ENCODE peak calls at places on chromosomes 4 and X, in four cellular contexts. One of them, this sample, is unnamed.

GRCh38 chrX:101617211-101618191 is at the start of gene ARMCX6:
- DNase-seq in Caco-2: peak
- DNase-seq in BJ: no peak
- DNase-seq in brain microvascular endothelial cell: peak
- DNase-seq in this sample: peak

GRCh38 chr4:3047464-3048286 is 26.7 kb downstream of the HTT-AS start:
- DNase-seq in Caco-2: peak
- DNase-seq in BJ: no peak
- DNase-seq in brain microvascular endothelial cell: peak
- DNase-seq in this sample: no peak

GRCh38 chrX:152878976-152879755 is 18.7 kb upstream of the ZNF185 start:
- DNase-seq in Caco-2: no peak
- DNase-seq in BJ: no peak
- DNase-seq in brain microvascular endothelial cell: no peak
- DNase-seq in this sample: no peak

GRCh38 chr4:137956256-137956655 is 285.9 kb downstream of the SLC7A11 start:
- DNase-seq in Caco-2: no peak
- DNase-seq in BJ: no peak
- DNase-seq in brain microvascular endothelial cell: no peak
- DNase-seq in this sample: no peak

GRCh38 chrX:154751121-154751668 is 318 bp upstream of the GAB3 start:
- DNase-seq in Caco-2: no peak
- DNase-seq in BJ: no peak
- DNase-seq in brain microvascular endothelial cell: no peak
- DNase-seq in this sample: no peak

GRCh38 chr4:110681381-110681780 is 58.5 kb upstream of the PITX2 start:
- DNase-seq in Caco-2: no peak
- DNase-seq in BJ: no peak
- DNase-seq in brain microvascular endothelial cell: no peak
- DNase-seq in this sample: no peak

GRCh38 chr4:8403173-8403753 is 37.3 kb downstream of the ACOX3 start:
- DNase-seq in Caco-2: peak
- DNase-seq in BJ: no peak
- DNase-seq in brain microvascular endothelial cell: peak
- DNase-seq in this sample: peak

GRCh38 chr4:149531861-149532260 is 283.8 kb downstream of the IQCM start:
- DNase-seq in Caco-2: no peak
- DNase-seq in BJ: no peak
- DNase-seq in brain microvascular endothelial cell: peak
- DNase-seq in this sample: no peak

GRCh38 chr4:26719954-26720552 is 136.2 kb downstream of the TBC1D19 start:
- DNase-seq in Caco-2: no peak
- DNase-seq in BJ: no peak
- DNase-seq in brain microvascular endothelial cell: no peak
- DNase-seq in this sample: no peak

GRCh38 chr4:15410750-15411149 is 17.1 kb upstream of the C1QTNF7 start:
- DNase-seq in Caco-2: no peak
- DNase-seq in BJ: no peak
- DNase-seq in brain microvascular endothelial cell: no peak
- DNase-seq in this sample: no peak

GRCh38 chr4:113961322-113961698 is 18.1 kb downstream of the ARSJ start:
- DNase-seq in Caco-2: no peak
- DNase-seq in BJ: no peak
- DNase-seq in brain microvascular endothelial cell: peak
- DNase-seq in this sample: peak

DNA sequence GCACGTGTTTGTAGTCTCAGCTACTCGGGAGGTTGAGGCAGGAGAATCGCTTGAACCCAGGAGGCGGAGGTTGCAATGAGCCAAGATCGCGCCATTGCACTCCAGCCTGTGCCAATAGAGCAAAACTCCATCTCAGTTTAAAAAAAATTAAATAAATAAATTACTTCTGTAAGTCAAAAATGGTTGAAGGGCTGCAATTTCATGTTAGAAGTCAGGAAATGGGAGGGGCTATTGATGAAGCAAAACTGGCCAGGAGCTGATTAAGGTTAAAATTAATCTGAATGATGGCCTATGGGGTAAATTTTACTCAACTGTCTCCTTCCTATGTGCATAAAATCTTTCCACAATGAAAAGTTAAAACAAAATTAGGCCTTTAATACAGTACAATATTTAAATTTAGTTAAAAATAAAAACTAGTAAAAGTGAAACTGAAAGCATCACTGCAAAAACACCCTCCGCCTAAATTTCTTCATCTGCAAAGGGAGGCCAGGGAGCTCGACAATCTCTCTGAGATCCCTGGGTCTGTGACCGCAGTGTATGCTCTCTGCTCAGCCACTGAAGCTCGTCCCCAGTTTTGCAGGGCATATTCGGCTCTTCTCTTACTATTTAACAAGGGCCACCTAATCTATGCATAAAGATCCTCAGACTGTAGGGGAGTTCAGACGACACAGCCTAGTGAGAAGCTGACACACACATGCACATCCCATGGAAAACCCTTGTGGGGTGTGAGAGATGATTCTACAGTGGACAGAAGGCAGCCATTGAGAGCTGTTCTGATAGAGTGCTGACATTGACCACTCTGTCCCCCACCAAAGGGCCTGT is 57.2 kb downstream of the IRF2 start:
- DNase-seq in Caco-2: no peak
- DNase-seq in BJ: no peak
- DNase-seq in brain microvascular endothelial cell: no peak
- DNase-seq in this sample: no peak
- H3K4me3 ChIP-seq in Caco-2: no peak
- H3K4me3 ChIP-seq in BJ: no peak
- H3K4me3 ChIP-seq in brain microvascular endothelial cell: no peak
- H3K4me3 ChIP-seq in this sample: no peak

GRCh38 chr4:139453041-139453370 is 915 bp upstream of the RAB33B start:
- DNase-seq in Caco-2: peak
- DNase-seq in BJ: no peak
- DNase-seq in brain microvascular endothelial cell: peak
- DNase-seq in this sample: peak
- TF ChIP-seq CTCF in Caco-2: peak
- TF ChIP-seq CTCF in BJ: peak
- TF ChIP-seq CTCF in brain microvascular endothelial cell: peak
- TF ChIP-seq CTCF in this sample: peak

GRCh38 chrX:24017674-24018073 is 9.3 kb downstream of the KLHL15 start:
- DNase-seq in Caco-2: no peak
- DNase-seq in BJ: no peak
- DNase-seq in brain microvascular endothelial cell: no peak
- DNase-seq in this sample: no peak

GRCh38 chrX:24023538-24023937 is 3.4 kb downstream of the KLHL15 start:
- DNase-seq in Caco-2: no peak
- DNase-seq in BJ: no peak
- DNase-seq in brain microvascular endothelial cell: no peak
- DNase-seq in this sample: no peak

GRCh38 chrX:24020280-24020876 is 6.6 kb downstream of the KLHL15 start:
- DNase-seq in Caco-2: no peak
- DNase-seq in BJ: no peak
- DNase-seq in brain microvascular endothelial cell: no peak
- DNase-seq in this sample: no peak

GRCh38 chrX:24023972-24024664 is 2.9 kb downstream of the KLHL15 start:
- DNase-seq in Caco-2: no peak
- DNase-seq in BJ: no peak
- DNase-seq in brain microvascular endothelial cell: peak
- DNase-seq in this sample: no peak

DNA sequence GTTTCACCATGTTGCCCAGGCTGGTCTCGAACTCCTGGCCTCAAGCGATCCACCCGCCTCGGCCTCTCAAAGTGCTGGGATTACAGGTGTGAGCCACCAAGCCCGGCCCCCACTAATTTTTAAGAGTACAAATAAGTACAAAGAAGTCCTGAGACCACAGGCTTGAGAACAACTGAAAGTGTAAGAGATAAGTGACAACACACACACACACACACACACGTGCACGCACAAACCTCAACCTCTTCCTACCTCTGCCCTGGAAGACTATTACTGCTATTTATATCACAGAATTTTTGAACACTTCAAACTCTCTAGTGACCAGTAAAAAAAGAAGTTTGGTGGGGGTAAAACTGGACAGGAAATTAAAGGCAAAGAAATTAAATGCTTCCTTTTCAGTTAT is 7.5 kb downstream of the KLHL15 start:
- DNase-seq in Caco-2: no peak
- DNase-seq in BJ: no peak
- DNase-seq in brain microvascular endothelial cell: no peak
- DNase-seq in this sample: no peak
- H3K4me3 ChIP-seq in Caco-2: no peak
- H3K4me3 ChIP-seq in BJ: no peak
- H3K4me3 ChIP-seq in brain microvascular endothelial cell: no peak
- H3K4me3 ChIP-seq in this sample: no peak

DNA sequence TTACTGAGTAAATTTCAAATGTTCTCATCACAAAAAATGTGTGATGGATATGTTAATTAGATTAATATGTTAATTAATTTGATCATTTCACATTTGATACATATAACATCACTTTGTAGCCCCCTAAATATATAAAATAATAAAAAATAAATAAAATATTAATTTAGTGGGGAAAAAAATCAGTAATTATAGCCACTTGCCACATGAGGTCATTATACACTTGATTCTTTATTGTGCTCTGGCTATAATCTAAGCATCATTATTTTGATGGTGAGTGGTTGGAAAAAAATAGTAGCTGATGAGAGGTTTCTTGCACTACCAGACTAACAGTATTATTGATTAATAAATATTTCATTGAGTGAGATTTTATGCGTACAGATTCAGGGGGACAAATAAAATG is 57.4 kb downstream of the DCK start:
- DNase-seq in Caco-2: no peak
- DNase-seq in BJ: no peak
- DNase-seq in brain microvascular endothelial cell: no peak
- DNase-seq in this sample: no peak
- TF ChIP-seq CTCF in Caco-2: no peak
- TF ChIP-seq CTCF in BJ: no peak
- TF ChIP-seq CTCF in brain microvascular endothelial cell: no peak
- TF ChIP-seq CTCF in this sample: no peak

GRCh38 chrX:74924449-74925209 is 623 bp downstream of the NEXMIF start:
- DNase-seq in Caco-2: peak
- DNase-seq in BJ: no peak
- DNase-seq in brain microvascular endothelial cell: peak
- DNase-seq in this sample: no peak
- H3K4me3 ChIP-seq in Caco-2: peak
- H3K4me3 ChIP-seq in BJ: peak
- H3K4me3 ChIP-seq in brain microvascular endothelial cell: peak
- H3K4me3 ChIP-seq in this sample: peak

This sample was measured in astrocyte of the cerebellum.